ENCODE peak calls at places on chromosomes 4 and X, in four cellular contexts. H is IMR-90, Q is neuronal stem cell, J is H1. I is an unnamed sample.

GRCh38 chrX:111170017-111170416 is 74.0 kb downstream of the PAK3 start:
- DNase-seq in H (peak; percentile 4), Q (no peak), J (no peak), I (no peak)

GRCh38 chr4:76012388-76012801 is 5.1 kb upstream of the CXCL9 start:
- DNase-seq in H (peak; percentile 91), Q (no peak), J (no peak), I (peak; percentile 80)

GRCh38 chrX:130086414-130087207 is 23.7 kb downstream of the ELF4 start:
- DNase-seq in H (no peak), Q (no peak), J (no peak), I (no peak)

GRCh38 chr4:181566490-181566889 is 676.7 kb upstream of the TENM3 start:
- DNase-seq in H (peak; percentile 80), Q (no peak), J (no peak), I (peak; percentile 35)

GRCh38 chrX:2894885-2895292 is 34.2 kb downstream of the ARSD start:
- DNase-seq in H (peak; percentile 50), Q (no peak), J (no peak), I (peak; percentile 89)

GRCh38 chr4:97998203-97998602 is 145.1 kb downstream of the STPG2 start:
- DNase-seq in H (no peak), Q (no peak), J (no peak), I (no peak)

GRCh38 chr4:41256131-41256739 is 493 bp upstream of the UCHL1 start:
- DNase-seq in H (peak; percentile 74), Q (peak; percentile 31), J (no peak), I (peak; percentile 67)

GRCh38 chr4:57053508-57053907 is 56.7 kb downstream of the IGFBP7 start:
- DNase-seq in H (peak; percentile 80), Q (no peak), J (no peak), I (peak; percentile 79)

GRCh38 chr4:56622176-56622575 is 58.9 kb downstream of the HOPX start:
- DNase-seq in H (no peak), Q (no peak), J (no peak), I (no peak)

GRCh38 chr4:76002176-76002575 is 5.1 kb downstream of the CXCL9 start:
- DNase-seq in H (peak; percentile 26), Q (no peak), J (no peak), I (no peak)

DNA sequence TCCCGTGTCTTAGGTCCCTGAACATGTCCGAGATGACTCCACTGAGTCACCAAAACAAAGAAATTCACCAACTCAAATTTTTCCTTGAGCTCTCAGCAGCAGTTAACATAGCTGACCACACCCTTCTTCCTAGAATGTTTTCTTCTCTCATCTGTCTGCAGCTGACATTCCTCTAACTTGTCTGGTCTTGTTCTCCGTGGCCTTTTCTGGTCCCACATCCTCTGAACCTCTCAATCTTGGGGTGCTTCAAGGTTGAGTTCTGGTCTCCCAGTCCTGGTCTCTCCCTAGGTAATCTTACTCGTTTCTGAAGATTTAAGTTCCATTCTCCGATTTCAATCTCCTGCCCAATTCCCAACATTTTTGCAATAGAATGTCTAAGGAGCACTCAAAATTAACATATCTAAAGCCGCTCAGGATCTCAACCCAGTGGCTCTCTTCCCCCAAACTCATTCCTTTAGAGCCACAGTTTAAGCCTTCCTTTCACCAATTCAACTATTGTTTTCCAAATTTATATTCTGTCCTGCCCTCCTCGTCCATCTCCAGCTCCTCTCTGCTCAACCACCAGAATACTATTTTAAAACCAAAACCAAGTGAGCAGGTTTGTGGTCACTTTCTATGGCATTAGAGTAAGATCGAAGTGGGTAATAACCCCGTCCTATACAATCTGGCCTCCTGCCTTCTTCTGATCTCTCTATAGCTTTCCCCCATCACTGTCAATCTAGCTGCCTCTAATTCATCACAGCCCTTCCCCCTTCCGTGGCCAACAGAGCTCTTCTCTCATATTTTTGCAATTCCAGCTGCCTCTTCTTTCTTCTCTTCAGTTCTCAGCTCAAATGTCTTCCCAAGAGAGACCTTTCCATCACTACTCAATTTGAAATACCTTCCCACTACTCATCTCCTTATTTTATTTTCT is 1.2 kb downstream of the TRIML2 start:
- DNase-seq in H (peak; percentile 49), Q (no peak), J (peak; percentile 72), I (peak; percentile 26)
- H2BK15ac ChIP-seq in H (peak overlapping the region; percentile 69), Q (no peak overlapping the region), J (no peak overlapping the region), I (no peak overlapping the region)

GRCh38 chrX:30889147-30890125 is at the start of gene TAB3:
- DNase-seq in H (peak; percentile 95), Q (peak; percentile 89), J (peak; percentile 90), I (peak; percentile 96)

GRCh38 chrX:30885136-30885535 is 3.9 kb downstream of the TAB3 start:
- DNase-seq in H (no peak), Q (no peak), J (no peak), I (no peak)

GRCh38 chrX:30887721-30888120 is 1.3 kb downstream of the TAB3 start:
- DNase-seq in H (no peak), Q (no peak), J (no peak), I (no peak)

GRCh38 chrX:30887288-30887687 is 1.8 kb downstream of the TAB3 start:
- DNase-seq in H (no peak), Q (no peak), J (no peak), I (no peak)

GRCh38 chrX:30888526-30889146 is 418 bp downstream of the TAB3 start:
- DNase-seq in H (no peak), Q (no peak), J (no peak), I (peak; percentile 21)
- H4K91ac ChIP-seq in H (no peak overlapping the region), Q (no peak overlapping the region), J (no peak overlapping the region), I (no peak overlapping the region)

GRCh38 chr4:6241062-6241845 is 28.4 kb upstream of the WFS1 start:
- DNase-seq in H (no peak), Q (no peak), J (no peak), I (no peak)

GRCh38 chr4:6242271-6243029 is 27.2 kb upstream of the WFS1 start:
- DNase-seq in H (no peak), Q (no peak), J (no peak), I (no peak)

GRCh38 chr4:6246170-6246634 is 23.4 kb upstream of the WFS1 start:
- DNase-seq in H (no peak), Q (no peak), J (no peak), I (no peak)

GRCh38 chr4:6248394-6248793 is 21.3 kb upstream of the WFS1 start:
- DNase-seq in H (no peak), Q (no peak), J (no peak), I (no peak)

GRCh38 chr4:6245246-6246169 is 24.1 kb upstream of the WFS1 start:
- DNase-seq in H (no peak), Q (no peak), J (no peak), I (no peak)
- H3K4me3 ChIP-seq in H (peak overlapping the region; percentile 12), Q (no peak overlapping the region), J (peak overlapping the region; percentile 68), I (peak overlapping the region; percentile 47)

GRCh38 chr4:115918149-115918548 is 804.7 kb upstream of the NDST4 start:
- DNase-seq in H (no peak), Q (no peak), J (no peak), I (no peak)
- H2BK15ac ChIP-seq in H (no peak overlapping the region), Q (no peak overlapping the region), J (no peak overlapping the region), I (no peak overlapping the region)

GRCh38 chrX:152893631-152894610 is 3.9 kb upstream of the ZNF185 start:
- DNase-seq in H (no peak), Q (no peak), J (no peak), I (no peak)

GRCh38 chrX:152896450-152896849 is 1.4 kb upstream of the ZNF185 start:
- DNase-seq in H (no peak), Q (no peak), J (no peak), I (no peak)

GRCh38 chrX:152895121-152895520 is 2.7 kb upstream of the ZNF185 start:
- DNase-seq in H (no peak), Q (no peak), J (no peak), I (no peak)

GRCh38 chrX:152897216-152898144 is at the start of gene ZNF185:
- DNase-seq in H (no peak), Q (peak; percentile 42), J (no peak), I (no peak)

DNA sequence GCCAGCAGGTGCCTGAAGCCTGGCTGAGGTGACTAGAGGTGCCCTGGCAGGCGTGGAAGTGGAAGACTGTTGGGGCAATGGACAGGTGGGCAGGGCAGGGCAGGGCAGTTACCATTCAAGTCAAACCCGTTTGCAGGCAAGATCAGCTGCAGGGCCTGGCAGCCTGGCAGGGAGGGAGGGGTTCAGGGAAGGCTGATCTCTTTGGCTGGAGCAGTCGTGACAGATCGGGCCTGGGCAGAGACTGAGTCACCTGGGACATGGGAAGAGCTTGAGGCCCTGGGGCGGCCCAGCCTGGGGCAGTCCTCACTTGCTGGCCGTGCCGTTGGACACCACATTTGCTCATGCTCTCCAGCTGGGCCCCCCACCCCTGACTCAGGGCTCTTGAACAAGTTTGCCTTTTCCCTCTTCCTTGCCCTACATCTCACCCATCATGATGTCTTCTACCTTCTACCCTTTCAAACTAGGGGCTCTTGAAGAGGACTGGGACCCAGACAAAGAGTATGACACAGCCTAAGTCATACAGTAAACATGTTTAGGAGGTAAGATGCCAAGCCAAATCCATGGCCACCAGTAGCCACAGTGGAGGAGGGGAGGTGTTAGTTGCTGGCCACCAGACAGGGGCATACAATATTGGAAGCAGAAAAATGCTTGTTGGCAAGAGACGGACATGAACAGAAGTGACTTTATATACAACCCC is 2.0 kb upstream of the ZNF185 start:
- DNase-seq in H (no peak), Q (no peak), J (no peak), I (no peak)
- H4K91ac ChIP-seq in H (no peak overlapping the region), Q (no peak overlapping the region), J (no peak overlapping the region), I (no peak overlapping the region)